ENCODE peak calls at places on chromosomes 7 and 10, in five cellular contexts. H is psoas muscle, N is suprapubic skin, J is right atrium auricular region, Q is upper lobe of right lung. Z is an unnamed sample.

GRCh38 chr10:25999295-25999981 is 65.4 kb downstream of the MYO3A start:
- DNase-seq in H (no peak), N (no peak), J (no peak), Q (no peak), Z (no peak)

GRCh38 chr10:94138391-94138790 is 144.7 kb downstream of the PLCE1 start:
- DNase-seq in H (no peak), N (no peak), J (no peak), Q (no peak), Z (no peak)

GRCh38 chr10:3057946-3058345 is 9.4 kb upstream of the PFKP start:
- DNase-seq in H (no peak), N (no peak), J (no peak), Q (no peak), Z (no peak)

GRCh38 chr7:151632750-151633515 is 113.2 kb upstream of the RHEB start:
- DNase-seq in H (peak; percentile 48), N (peak; percentile 71), J (peak; percentile 66), Q (peak; percentile 83), Z (no peak)

GRCh38 chr10:112649492-112650152 is 202.6 kb downstream of the VTI1A start:
- DNase-seq in H (no peak), N (no peak), J (no peak), Q (no peak), Z (no peak)

GRCh38 chr10:102918817-102919236 is 733 bp downstream of the CNNM2 start:
- DNase-seq in H (no peak), N (no peak), J (no peak), Q (peak; percentile 66), Z (no peak)

GRCh38 chr7:32204361-32205018 is 134.3 kb upstream of the PDE1C start:
- DNase-seq in H (peak; percentile 38), N (no peak), J (peak; percentile 83), Q (no peak), Z (peak; percentile 27)

GRCh38 chr7:87878208-87878735 is 2.0 kb downstream of the DBF4 start:
- DNase-seq in H (no peak), N (no peak), J (no peak), Q (no peak), Z (no peak)

GRCh38 chr7:131521651-131522163 is 34.7 kb downstream of the PODXL start:
- DNase-seq in H (no peak), N (peak; percentile 55), J (no peak), Q (peak; percentile 80), Z (no peak)

GRCh38 chr10:97991875-97992274 is 38.5 kb downstream of the CRTAC1 start:
- DNase-seq in H (no peak), N (no peak), J (no peak), Q (no peak), Z (peak; percentile 27)

GRCh38 chr10:91511549-91512330 is 101.6 kb downstream of the HECTD2 start:
- DNase-seq in H (no peak), N (no peak), J (no peak), Q (no peak), Z (no peak)

GRCh38 chr7:84123903-84124573 is 70.6 kb downstream of the SEMA3A start:
- DNase-seq in H (no peak), N (no peak), J (no peak), Q (no peak), Z (no peak)

GRCh38 chr10:98170249-98171117 is 36.0 kb downstream of the R3HCC1L start:
- DNase-seq in H (no peak), N (no peak), J (no peak), Q (no peak), Z (peak; percentile 63)

GRCh38 chr7:116834815-116835533 is 27.4 kb upstream of the CAPZA2 start:
- DNase-seq in H (no peak), N (no peak), J (no peak), Q (no peak), Z (no peak)

GRCh38 chr10:88095291-88095721 is 231.9 kb downstream of the PTEN start:
- DNase-seq in H (no peak), N (no peak), J (no peak), Q (no peak), Z (no peak)

GRCh38 chr10:20970044-20970443 is 72.9 kb upstream of the NEBL start:
- DNase-seq in H (no peak), N (no peak), J (no peak), Q (no peak), Z (no peak)

GRCh38 chr10:102546606-102547310 is 43.0 kb downstream of the SUFU start:
- DNase-seq in H (no peak), N (no peak), J (no peak), Q (peak; percentile 26), Z (no peak)

GRCh38 chr7:75663302-75663907 is 75.3 kb downstream of the HIP1 start:
- DNase-seq in H (no peak), N (no peak), J (no peak), Q (no peak), Z (no peak)

GRCh38 chr10:20885678-20886077 is 11.4 kb downstream of the NEBL start:
- DNase-seq in H (no peak), N (no peak), J (no peak), Q (no peak), Z (no peak)

GRCh38 chr7:77455334-77455733 is 39.2 kb upstream of the GSAP start:
- DNase-seq in H (peak; percentile 74), N (no peak), J (peak; percentile 60), Q (no peak), Z (no peak)

GRCh38 chr10:47424231-47424630 is 40.1 kb upstream of the ZNF488 start:
- DNase-seq in H (no peak), N (no peak), J (peak; percentile 32), Q (no peak), Z (no peak)

GRCh38 chr10:76195990-76196389 is 764.6 kb downstream of the LRMDA start:
- DNase-seq in H (no peak), N (no peak), J (no peak), Q (no peak), Z (no peak)

GRCh38 chr7:47535704-47536628 is 45.9 kb downstream of the TNS3 start:
- DNase-seq in H (no peak), N (no peak), J (no peak), Q (no peak), Z (no peak)

GRCh38 chr7:25897261-25897782 is 254.7 kb upstream of the NFE2L3 start:
- DNase-seq in H (no peak), N (no peak), J (no peak), Q (no peak), Z (no peak)

GRCh38 chr7:35593896-35594295 is 101.0 kb downstream of the HERPUD2 start:
- DNase-seq in H (no peak), N (no peak), J (no peak), Q (no peak), Z (peak; percentile 31)

GRCh38 chr7:138902156-138902555 is 79.0 kb downstream of the KIAA1549 start:
- DNase-seq in H (no peak), N (no peak), J (no peak), Q (no peak), Z (no peak)

GRCh38 chr10:102280397-102281015 is 35.2 kb downstream of the GBF1 start:
- DNase-seq in H (peak; percentile 73), N (no peak), J (no peak), Q (no peak), Z (no peak)

GRCh38 chr10:91123246-91123645 is 97.2 kb upstream of the PCGF5 start:
- DNase-seq in H (no peak), N (no peak), J (no peak), Q (no peak), Z (no peak)

GRCh38 chr10:6924166-6924565 is 344.1 kb upstream of the PRKCQ start:
- DNase-seq in H (no peak), N (no peak), J (no peak), Q (no peak), Z (no peak)

GRCh38 chr7:87564290-87564963 is 36.3 kb downstream of the ABCB1 start:
- DNase-seq in H (no peak), N (no peak), J (no peak), Q (no peak), Z (peak; percentile 35)

GRCh38 chr10:132272061-132272766 is 35.5 kb downstream of the STK32C start:
- DNase-seq in H (peak; percentile 23), N (peak; percentile 50), J (no peak), Q (no peak), Z (no peak)

GRCh38 chr7:28160551-28160991 is 20.0 kb downstream of the JAZF1 start:
- DNase-seq in H (no peak), N (no peak), J (no peak), Q (no peak), Z (no peak)

GRCh38 chr7:41524861-41525260 is 178.0 kb downstream of the INHBA start:
- DNase-seq in H (no peak), N (no peak), J (no peak), Q (no peak), Z (no peak)

DNA sequence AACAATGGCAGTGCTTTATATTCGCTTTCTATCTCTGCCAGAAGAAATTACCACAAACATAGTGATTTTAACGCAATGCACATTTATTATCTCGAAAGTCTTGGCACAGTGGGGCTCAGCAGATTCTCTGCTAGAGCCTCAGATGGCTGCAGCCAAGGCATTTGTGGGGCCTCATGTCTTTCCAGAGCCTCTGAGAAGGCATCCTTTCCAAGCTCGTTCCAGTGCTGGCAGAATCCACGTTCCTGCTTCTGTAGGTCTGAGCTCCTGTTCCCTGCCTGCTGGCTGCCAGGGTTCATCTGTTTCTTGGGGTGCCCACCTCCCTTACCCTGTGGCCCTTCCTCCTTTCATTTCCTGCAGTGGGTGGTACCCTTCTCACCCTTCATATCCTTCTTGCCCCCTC is 60.2 kb downstream of the LRRC18 start:
- DNase-seq in H (no peak), N (no peak), J (no peak), Q (no peak), Z (no peak)
- H3K27me3 ChIP-seq in H (no peaks in the 10 kb centered on the region), N (no peaks in the 10 kb centered on the region), J (no peaks in the 10 kb centered on the region), Q (no peaks in the 10 kb centered on the region), Z (no peaks in the 10 kb centered on the region)

GRCh38 chr7:123502216-123502615 is 32.2 kb downstream of the IQUB start:
- DNase-seq in H (no peak), N (no peak), J (no peak), Q (no peak), Z (no peak)

GRCh38 chr7:123498651-123499050 is 35.7 kb downstream of the IQUB start:
- DNase-seq in H (no peak), N (no peak), J (no peak), Q (no peak), Z (no peak)

GRCh38 chr7:123494193-123494796 is 40.1 kb downstream of the IQUB start:
- DNase-seq in H (no peak), N (no peak), J (no peak), Q (no peak), Z (no peak)

GRCh38 chr7:123500878-123501489 is 33.4 kb downstream of the IQUB start:
- DNase-seq in H (no peak), N (no peak), J (no peak), Q (no peak), Z (no peak)

GRCh38 chr7:123499211-123499968 is 35.0 kb downstream of the IQUB start:
- DNase-seq in H (no peak), N (no peak), J (no peak), Q (no peak), Z (no peak)
- H3K4me1 ChIP-seq in H (no peaks in the 10 kb centered on the region), N (no peaks in the 10 kb centered on the region), J (no peaks in the 10 kb centered on the region), Q (no peaks in the 10 kb centered on the region), Z (no peaks in the 10 kb centered on the region)

GRCh38 chr10:71505862-71506261 is 109.1 kb downstream of the CDH23 start:
- DNase-seq in H (no peak), N (no peak), J (no peak), Q (no peak), Z (no peak)
- H3K27me3 ChIP-seq in H (no peaks in the 10 kb centered on the region), N (no peaks in the 10 kb centered on the region), J (no peaks in the 10 kb centered on the region), Q (no peaks in the 10 kb centered on the region), Z (no peaks in the 10 kb centered on the region)

DNA sequence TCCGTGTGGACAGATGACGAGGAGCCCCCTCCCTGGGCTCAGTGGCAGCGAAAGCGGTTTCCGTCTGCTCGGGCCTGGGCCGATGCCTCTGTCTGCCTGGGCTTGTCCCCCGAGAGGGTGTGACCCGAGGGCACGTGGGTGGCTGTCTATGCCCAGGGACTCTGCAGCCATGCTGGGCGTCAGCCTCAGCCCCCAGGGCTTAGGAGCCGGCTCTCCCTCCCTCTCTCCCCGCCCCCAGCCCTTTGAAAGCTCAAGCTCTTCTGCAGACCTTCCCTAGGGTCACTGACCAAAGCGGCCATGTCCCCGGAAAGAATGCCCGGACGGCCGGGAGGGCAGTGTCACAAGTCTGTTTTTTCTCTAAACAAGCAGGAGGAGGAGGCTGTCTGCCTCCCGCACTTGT is 7.1 kb downstream of the MICALL2 start:
- DNase-seq in H (no peak), N (no peak), J (no peak), Q (no peak), Z (no peak)
- H3K4me1 ChIP-seq in H (no peaks in the 10 kb centered on the region), N (peaks cover 59% of the 10 kb centered on the region), J (no peaks in the 10 kb centered on the region), Q (peaks cover 25% of the 10 kb centered on the region), Z (peaks cover 3% of the 10 kb centered on the region)

Z was measured in iPS DF 6.9.